ENCODE peak calls at places on chromosomes 6 and 20, in ten cellular contexts. W is left colon; A is SHP77; K is activated naive CD8-positive, alpha-beta T cell treated with anti-CD3 and anti-CD28 coated beads, Interleukin-2, amount 50 U/mL, for 24 hours; C is EH; O is germinal center; L is activated naive CD4-positive, alpha-beta T cell; J is hepatocyte; Q is OCI-M1; B is stimulated activated CD4-positive, alpha-beta T cell treated with anti-CD3 and anti-CD28 coated beads, TNF-alpha, amount 100 ng/mL, for 48 hours. F is an unnamed sample.
A peak's percentile ranks its signal among the peaks of the same experiment; 100 is the strongest.

GRCh38 chr20:48187891-48188290 is 402.6 kb upstream of the SULF2 start:
- DNase-seq in W (no peak), A (no peak), K (no peak), C (peak; percentile 81), O (no peak), L (no peak), J (no peak), Q (no peak), B (no peak), F (no peak)

GRCh38 chr20:9616455-9616805 is 102.0 kb downstream of the LAMP5 start:
- DNase-seq in W (no peak), A (no peak), K (no peak), C (no peak), O (no peak), L (no peak), J (no peak), Q (no peak), B (no peak), F (no peak)

GRCh38 chr20:9999660-10000059 is 35.1 kb upstream of the ANKEF1 start:
- DNase-seq in W (no peak), A (no peak), K (no peak), C (no peak), O (no peak), L (no peak), J (no peak), Q (peak; percentile 57), B (no peak), F (no peak)

GRCh38 chr20:39990692-39991091 is 698.3 kb downstream of the MAFB start:
- DNase-seq in W (no peak), A (no peak), K (no peak), C (no peak), O (no peak), L (no peak), J (no peak), Q (no peak), B (no peak), F (no peak)

GRCh38 chr20:46438156-46438750 is 31.8 kb upstream of the ELMO2 start:
- DNase-seq in W (no peak), A (peak; percentile 61), K (no peak), C (peak; percentile 55), O (peak; percentile 30), L (no peak), J (peak; percentile 19), Q (peak; percentile 60), B (no peak), F (no peak)

GRCh38 chr6:82458147-82458546 is 94.5 kb downstream of the TPBG start:
- DNase-seq in W (no peak), A (no peak), K (no peak), C (no peak), O (no peak), L (no peak), J (no peak), Q (no peak), B (no peak), F (no peak)

GRCh38 chr6:168999392-168999791 is 254.3 kb downstream of the THBS2 start:
- DNase-seq in W (no peak), A (no peak), K (no peak), C (no peak), O (no peak), L (no peak), J (no peak), Q (no peak), B (no peak), F (no peak)

GRCh38 chr20:54180931-54181330 is 7.1 kb upstream of the CYP24A1 start:
- DNase-seq in W (no peak), A (no peak), K (no peak), C (no peak), O (no peak), L (no peak), J (no peak), Q (no peak), B (no peak), F (no peak)

GRCh38 chr20:53795170-53795569 is 201.5 kb upstream of the ZNF217 start:
- DNase-seq in W (no peak), A (no peak), K (no peak), C (peak; percentile 86), O (no peak), L (no peak), J (no peak), Q (no peak), B (no peak), F (no peak)

GRCh38 chr6:70310063-70310694 is 7.3 kb upstream of the COL9A1 start:
- DNase-seq in W (no peak), A (no peak), K (no peak), C (peak; percentile 43), O (peak; percentile 5), L (no peak), J (peak; percentile 63), Q (peak; percentile 82), B (no peak), F (no peak)

GRCh38 chr20:14700641-14700965 is 363.2 kb upstream of the FLRT3 start:
- DNase-seq in W (no peak), A (no peak), K (no peak), C (peak; percentile 22), O (no peak), L (no peak), J (peak; percentile 41), Q (peak; percentile 20), B (no peak), F (no peak)

GRCh38 chr6:42821846-42822245 is 40.0 kb downstream of the BICRAL start:
- DNase-seq in W (no peak), A (no peak), K (no peak), C (no peak), O (no peak), L (no peak), J (no peak), Q (no peak), B (no peak), F (no peak)

GRCh38 chr20:38725959-38726848 is 1.9 kb downstream of the SLC32A1 start:
- DNase-seq in W (no peak), A (no peak), K (peak; percentile 69), C (peak; percentile 32), O (peak; percentile 47), L (no peak), J (peak; percentile 48), Q (peak; percentile 14), B (peak; percentile 28), F (peak; percentile 94)

GRCh38 chr20:60262967-60263603 is 304.9 kb downstream of the CDH26 start:
- DNase-seq in W (no peak), A (peak; percentile 22), K (peak; percentile 54), C (peak; percentile 43), O (peak; percentile 44), L (peak; percentile 15), J (no peak), Q (peak; percentile 48), B (peak; percentile 49), F (peak; percentile 73)

GRCh38 chr20:38128691-38129090 is 36.4 kb downstream of the TGM2 start:
- DNase-seq in W (peak; percentile 15), A (no peak), K (no peak), C (no peak), O (no peak), L (no peak), J (no peak), Q (no peak), B (no peak), F (no peak)

GRCh38 chr6:29005183-29005885 is at the start of gene ZNF311:
- DNase-seq in W (peak; percentile 55), A (no peak), K (peak; percentile 38), C (peak; percentile 62), O (no peak), L (peak; percentile 5), J (peak; percentile 69), Q (peak; percentile 97), B (no peak), F (peak; percentile 39)

GRCh38 chr6:125918681-125919566 is 37.6 kb upstream of the HINT3 start:
- DNase-seq in W (peak; percentile 64), A (no peak), K (peak; percentile 30), C (peak; percentile 83), O (peak; percentile 56), L (no peak), J (peak; percentile 55), Q (peak; percentile 95), B (peak; percentile 20), F (no peak)

GRCh38 chr20:17538517-17539170 is 7.5 kb upstream of the BFSP1 start:
- DNase-seq in W (no peak), A (peak; percentile 35), K (no peak), C (peak; percentile 38), O (peak; percentile 11), L (no peak), J (no peak), Q (no peak), B (no peak), F (no peak)

GRCh38 chr20:22333885-22334545 is 250.4 kb downstream of the FOXA2 start:
- DNase-seq in W (peak; percentile 46), A (peak; percentile 70), K (peak; percentile 54), C (peak; percentile 48), O (peak; percentile 67), L (no peak), J (peak; percentile 87), Q (peak; percentile 79), B (peak; percentile 8), F (peak; percentile 75)

GRCh38 chr6:45607818-45608217 is 230.1 kb upstream of the SUPT3H start:
- DNase-seq in W (no peak), A (no peak), K (no peak), C (peak; percentile 51), O (no peak), L (no peak), J (no peak), Q (no peak), B (no peak), F (no peak)

GRCh38 chr6:111487656-111488055 is 4.6 kb upstream of the REV3L start:
- DNase-seq in W (no peak), A (no peak), K (no peak), C (peak; percentile 66), O (peak; percentile 18), L (no peak), J (no peak), Q (peak; percentile 33), B (no peak), F (no peak)

GRCh38 chr6:28841290-28841689 is 82.5 kb downstream of the TRIM27 start:
- DNase-seq in W (no peak), A (no peak), K (no peak), C (no peak), O (no peak), L (no peak), J (no peak), Q (peak; percentile 33), B (no peak), F (peak; percentile 28)

GRCh38 chr6:144286503-144287393 is 1.6 kb downstream of the UTRN start:
- DNase-seq in W (peak; percentile 75), A (no peak), K (peak; percentile 23), C (peak; percentile 95), O (peak; percentile 17), L (no peak), J (peak; percentile 76), Q (peak; percentile 69), B (no peak), F (peak; percentile 85)

GRCh38 chr20:43843096-43843964 is 71.3 kb upstream of the TOX2 start:
- DNase-seq in W (no peak), A (no peak), K (no peak), C (peak; percentile 95), O (no peak), L (no peak), J (no peak), Q (no peak), B (no peak), F (no peak)